ENCODE peak calls at places on chromosomes 7 and 10, in nine cellular contexts. K is heart right ventricle; P is NCI-H524 treated with DMSO at 0.1 percent for 48 hours; I is DMS153; X is kidney tubule cell; L is putamen; C is naive B cell; J is MM.1S; N is stimulated activated CD4-positive, alpha-beta T cell treated with anti-CD3 and anti-CD28 coated beads, Interleukin-1b, Interleukin-23, amount 100 ng/mL, for 4 hours. T is an unnamed sample.

GRCh38 chr10:73591935-73592699 is 975 bp upstream of the USP54 start:
- DNase-seq in J (no peak), X (peak; percentile 85), N (no peak), L (peak; percentile 90), C (peak; percentile 16), I (peak; percentile 82), K (no peak), P (no peak), T (no peak)

GRCh38 chr7:75725306-75725705 is 13.4 kb downstream of the HIP1 start:
- DNase-seq in P (no peak), L (no peak), X (no peak), I (no peak), J (no peak), K (no peak), C (peak; percentile 28), N (no peak), T (no peak)

GRCh38 chr10:98790817-98791216 is 344.1 kb upstream of the HPS1 start:
- DNase-seq in L (no peak), K (no peak), C (no peak), P (no peak), I (no peak), X (no peak), J (peak; percentile 28), N (no peak), T (no peak)

GRCh38 chr10:95214369-95214768 is 20.3 kb downstream of the ACSM6 start:
- DNase-seq in J (no peak), L (no peak), C (no peak), I (peak; percentile 71), K (no peak), N (no peak), P (no peak), X (peak; percentile 62), T (no peak)

GRCh38 chr7:156950381-156950858 is 908 bp downstream of the NOM1 start:
- DNase-seq in N (no peak), L (no peak), K (no peak), C (no peak), I (no peak), J (no peak), P (no peak), X (peak; percentile 43), T (no peak)

GRCh38 chr10:47104786-47105385 is 193.7 kb downstream of the PTPN20 start:
- DNase-seq in P (no peak), L (no peak), K (no peak), I (no peak), X (no peak), J (no peak), C (no peak), N (no peak), T (no peak)

GRCh38 chr7:147298611-147299043 is 1182.0 kb downstream of the CNTNAP2 start:
- DNase-seq in I (peak; percentile 61), K (no peak), L (no peak), J (no peak), N (no peak), X (no peak), C (no peak), P (no peak), T (no peak)

GRCh38 chr10:43856299-43856698 is 207.6 kb upstream of the ZNF32 start:
- DNase-seq in X (no peak), P (no peak), L (no peak), N (no peak), J (no peak), K (no peak), C (no peak), I (no peak), T (no peak)

GRCh38 chr10:111600772-111601171 is 523.9 kb downstream of the ADRA2A start:
- DNase-seq in J (no peak), X (no peak), K (peak; percentile 17), C (no peak), L (peak; percentile 40), P (no peak), I (no peak), N (no peak), T (no peak)